ENCODE peak calls at places on chromosomes 12 and 14, in ten cellular contexts. J is activated CD4-positive, alpha-beta memory T cell treated with anti-CD3 and anti-CD28 coated beads for 36 hours; Z is activated T-helper 1 cell treated with Interleukin-2 at 50 U/mL for 16 hours; H is hypothalamus; W is activated naive CD4-positive, alpha-beta T cell treated with anti-CD3 and anti-CD28 coated beads, Interleukin-2, amount 50 U/mL, for 16 hours; Q is hippocampal formation; U is activated naive CD8-positive, alpha-beta T cell treated with anti-CD3 and anti-CD28 coated beads for 36 hours; E is AG09319; R is Ammon's horn; K is substantia nigra. B is an unnamed sample.

GRCh38 chr14:32588448-32589320 is 259.6 kb downstream of the AKAP6 start:
- DNase-seq in K (no peak), J (no peak), H (no peak), E (no peak), R (no peak), W (no peak), Z (no peak), Q (no peak), U (no peak), B (no peak)

GRCh38 chr14:70571139-70571538 is 29.3 kb downstream of the MED6 start:
- DNase-seq in H (no peak), K (no peak), E (no peak), U (no peak), Q (no peak), W (no peak), Z (no peak), J (no peak), R (no peak), B (no peak)

GRCh38 chr12:3155710-3156386 is 78.7 kb downstream of the TSPAN9 start:
- DNase-seq in Z (no peak), U (no peak), R (no peak), Q (no peak), J (no peak), K (no peak), H (no peak), E (no peak), W (no peak), B (no peak)

GRCh38 chr12:8088574-8088973 is 6.5 kb downstream of the NECAP1 start:
- DNase-seq in K (no peak), W (peak; percentile 17), J (peak; percentile 63), H (no peak), R (no peak), U (peak; percentile 19), E (no peak), Z (no peak), Q (no peak), B (peak; percentile 31)

GRCh38 chr12:107480836-107481608 is 204.6 kb upstream of the PWP1 start:
- DNase-seq in U (no peak), J (no peak), Z (no peak), H (no peak), E (no peak), Q (no peak), R (no peak), W (no peak), K (no peak), B (no peak)

GRCh38 chr14:24092110-24092959 is 1.8 kb upstream of the PCK2 start:
- DNase-seq in Q (no peak), Z (no peak), E (no peak), U (no peak), R (no peak), J (no peak), K (no peak), H (no peak), W (no peak), B (no peak)

GRCh38 chr14:100178691-100179090 is 19.2 kb upstream of the DEGS2 start:
- DNase-seq in E (no peak), H (no peak), W (no peak), Q (no peak), J (no peak), K (no peak), U (no peak), R (no peak), Z (no peak), B (no peak)

GRCh38 chr12:56338643-56339422 is at the start of gene IL23A:
- DNase-seq in U (peak; percentile 90), W (peak; percentile 88), Q (no peak), E (no peak), R (no peak), Z (peak; percentile 73), J (peak; percentile 96), K (no peak), H (no peak), B (peak; percentile 91)

GRCh38 chr12:68406134-68406576 is 74.0 kb upstream of the MDM1 start:
- DNase-seq in W (no peak), U (no peak), R (peak; percentile 88), K (peak; percentile 61), E (peak; percentile 82), J (no peak), Q (peak; percentile 37), H (peak; percentile 28), Z (no peak), B (no peak)

GRCh38 chr14:59629384-59630158 is 53.0 kb upstream of the CCDC175 start:
- DNase-seq in E (no peak), K (no peak), R (no peak), U (no peak), Q (no peak), H (no peak), Z (no peak), W (no peak), J (no peak), B (no peak)

GRCh38 chr12:122366685-122367475 is 55.6 kb downstream of the CLIP1 start:
- DNase-seq in W (no peak), K (no peak), R (peak; percentile 25), J (peak; percentile 36), H (no peak), Z (no peak), Q (no peak), E (peak; percentile 48), U (no peak), B (no peak)

GRCh38 chr12:93798279-93798678 is 121.1 kb downstream of the CRADD start:
- DNase-seq in H (no peak), R (no peak), K (no peak), U (no peak), W (no peak), J (no peak), Z (no peak), E (no peak), Q (no peak), B (no peak)

GRCh38 chr12:116539361-116539771 is 19.8 kb upstream of the MAP1LC3B2 start:
- DNase-seq in W (no peak), K (no peak), Q (no peak), H (no peak), J (no peak), E (no peak), R (no peak), Z (no peak), U (no peak), B (no peak)

GRCh38 chr14:58656671-58657411 is 19.1 kb downstream of the DACT1 start:
- DNase-seq in Q (no peak), W (no peak), K (no peak), Z (no peak), E (no peak), J (no peak), H (no peak), R (no peak), U (no peak), B (no peak)

GRCh38 chr12:119202121-119202527 is 23.4 kb downstream of the HSPB8 start:
- DNase-seq in Z (no peak), U (no peak), H (no peak), Q (no peak), W (no peak), K (no peak), R (no peak), E (no peak), J (no peak), B (no peak)

GRCh38 chr12:74431821-74432220 is 105.8 kb upstream of the ATXN7L3B start:
- DNase-seq in Z (no peak), E (no peak), U (no peak), J (no peak), Q (no peak), R (no peak), W (no peak), H (no peak), K (no peak), B (no peak)

GRCh38 chr14:32933943-32934890 is 4.5 kb upstream of the NPAS3 start:
- DNase-seq in R (peak; percentile 85), Z (no peak), K (peak; percentile 76), W (no peak), Q (peak; percentile 53), H (peak; percentile 56), E (no peak), U (peak; percentile 3), J (no peak), B (no peak)

GRCh38 chr14:95948608-95949007 is 72.0 kb downstream of the TUNAR start:
- DNase-seq in H (no peak), W (no peak), K (no peak), U (no peak), R (no peak), J (no peak), Z (no peak), E (no peak), Q (no peak), B (no peak)

GRCh38 chr12:2431810-2432209 is 363.0 kb upstream of the FKBP4 start:
- DNase-seq in J (no peak), E (peak; percentile 3), U (no peak), R (no peak), Z (no peak), H (no peak), W (no peak), Q (no peak), K (no peak), B (no peak)

GRCh38 chr12:130953783-130954543 is at the start of gene ADGRD1:
- DNase-seq in W (no peak), Q (peak; percentile 18), E (no peak), U (no peak), J (no peak), H (no peak), R (peak; percentile 47), K (no peak), Z (no peak), B (no peak)

B was measured in effector memory CD4-positive, alpha-beta T cell.